ENCODE peak calls at places on chromosome 13, in six cellular contexts. L, J, U, Y, E and W are unnamed samples.

GRCh38 chr13:100588350-100589177 is at the start of gene GGACT:
- DNase-seq in L (peak; percentile 37), J (peak; percentile 83), U (peak; percentile 49), Y (peak; percentile 95), E (peak; percentile 56), W (peak; percentile 62)

GRCh38 chr13:102903659-102904407 is 58.0 kb downstream of the ERCC5 start:
- DNase-seq in L (peak; percentile 18), J (no peak), U (peak; percentile 43), Y (peak; percentile 34), E (no peak), W (peak; percentile 3)

GRCh38 chr13:32538234-32538620 is 368 bp downstream of the N4BP2L2 start:
- DNase-seq in L (peak; percentile 62), J (no peak), U (no peak), Y (no peak), E (no peak), W (no peak)

GRCh38 chr13:79457948-79458347 is 23.0 kb upstream of the NDFIP2 start:
- DNase-seq in L (peak; percentile 91), J (no peak), U (peak; percentile 64), Y (peak; percentile 43), E (no peak), W (no peak)

GRCh38 chr13:75469087-75469486 is 12.9 kb downstream of the TBC1D4 start:
- DNase-seq in L (no peak), J (no peak), U (no peak), Y (no peak), E (no peak), W (no peak)

GRCh38 chr13:46475586-46475991 is 77.4 kb upstream of the LRCH1 start:
- DNase-seq in L (no peak), J (no peak), U (peak; percentile 40), Y (peak; percentile 67), E (no peak), W (no peak)

GRCh38 chr13:39840201-39840600 is 184.7 kb downstream of the COG6 start:
- DNase-seq in L (no peak), J (no peak), U (peak; percentile 69), Y (no peak), E (no peak), W (no peak)

GRCh38 chr13:95754069-95754468 is 77.1 kb downstream of the DNAJC3 start:
- DNase-seq in L (no peak), J (no peak), U (no peak), Y (no peak), E (no peak), W (no peak)

GRCh38 chr13:58397596-58398387 is 766.2 kb downstream of the PCDH17 start:
- DNase-seq in L (no peak), J (no peak), U (no peak), Y (no peak), E (no peak), W (no peak)

GRCh38 chr13:98384739-98385138 is 192.2 kb downstream of the STK24 start:
- DNase-seq in L (peak; percentile 63), J (no peak), U (peak; percentile 76), Y (no peak), E (no peak), W (no peak)

GRCh38 chr13:109568273-109568900 is 218.0 kb downstream of the IRS2 start:
- DNase-seq in L (no peak), J (no peak), U (peak; percentile 8), Y (peak; percentile 5), E (no peak), W (no peak)

GRCh38 chr13:26422036-26422435 is 135.4 kb upstream of the WASF3 start:
- DNase-seq in L (no peak), J (no peak), U (no peak), Y (no peak), E (no peak), W (no peak)

GRCh38 chr13:72463561-72463960 is 263.9 kb downstream of the MZT1 start:
- DNase-seq in L (no peak), J (no peak), U (peak; percentile 48), Y (no peak), E (no peak), W (no peak)

GRCh38 chr13:111153977-111154332 is 38.8 kb downstream of the ARHGEF7 start:
- DNase-seq in L (no peak), J (no peak), U (no peak), Y (peak; percentile 78), E (peak; percentile 30), W (no peak)